ENCODE peak calls at places on chromosomes 12 and 14, in four cellular contexts. One of them, this sample, is unnamed.

GRCh38 chr12:104187446-104188155 is 28.0 kb upstream of the TXNRD1 start:
- DNase-seq in A549: no peak
- DNase-seq in dorsolateral prefrontal cortex: no peak
- DNase-seq in retinal pigment epithelial cell: no peak
- DNase-seq in this sample: no peak

GRCh38 chr12:69196302-69197288 is 42.8 kb upstream of the CPSF6 start:
- DNase-seq in A549: no peak
- DNase-seq in dorsolateral prefrontal cortex: no peak
- DNase-seq in retinal pigment epithelial cell: no peak
- DNase-seq in this sample: no peak

GRCh38 chr14:74324945-74325361 is 22.2 kb upstream of the ABCD4 start:
- DNase-seq in A549: peak
- DNase-seq in dorsolateral prefrontal cortex: no peak
- DNase-seq in retinal pigment epithelial cell: no peak
- DNase-seq in this sample: peak

GRCh38 chr14:105582639-105583038 is 56.3 kb downstream of the TMEM121 start:
- DNase-seq in A549: no peak
- DNase-seq in dorsolateral prefrontal cortex: no peak
- DNase-seq in retinal pigment epithelial cell: no peak
- DNase-seq in this sample: no peak

GRCh38 chr12:124695861-124696260 is 128.4 kb upstream of the NCOR2 start:
- DNase-seq in A549: no peak
- DNase-seq in dorsolateral prefrontal cortex: no peak
- DNase-seq in retinal pigment epithelial cell: no peak
- DNase-seq in this sample: no peak

GRCh38 chr12:42145197-42145549 is 499 bp upstream of the GXYLT1 start:
- DNase-seq in A549: no peak
- DNase-seq in dorsolateral prefrontal cortex: no peak
- DNase-seq in retinal pigment epithelial cell: no peak
- DNase-seq in this sample: no peak

GRCh38 chr12:101172316-101172715 is 37.7 kb downstream of the SLC5A8 start:
- DNase-seq in A549: no peak
- DNase-seq in dorsolateral prefrontal cortex: no peak
- DNase-seq in retinal pigment epithelial cell: no peak
- DNase-seq in this sample: no peak

GRCh38 chr14:102575479-102576428 is 16.7 kb upstream of the RCOR1 start:
- DNase-seq in A549: no peak
- DNase-seq in dorsolateral prefrontal cortex: no peak
- DNase-seq in retinal pigment epithelial cell: no peak
- DNase-seq in this sample: no peak

GRCh38 chr12:117046425-117046824 is 52.8 kb downstream of the TESC start:
- DNase-seq in A549: no peak
- DNase-seq in dorsolateral prefrontal cortex: no peak
- DNase-seq in retinal pigment epithelial cell: no peak
- DNase-seq in this sample: no peak

GRCh38 chr12:75891072-75891471 is 140.5 kb downstream of the PHLDA1 start:
- DNase-seq in A549: no peak
- DNase-seq in dorsolateral prefrontal cortex: no peak
- DNase-seq in retinal pigment epithelial cell: no peak
- DNase-seq in this sample: no peak

GRCh38 chr12:112741106-112741505 is 50.4 kb upstream of the RPH3A start:
- DNase-seq in A549: no peak
- DNase-seq in dorsolateral prefrontal cortex: no peak
- DNase-seq in retinal pigment epithelial cell: no peak
- DNase-seq in this sample: no peak

GRCh38 chr12:132955933-132956725 is at the start of gene ZNF605:
- DNase-seq in A549: peak
- DNase-seq in dorsolateral prefrontal cortex: peak
- DNase-seq in retinal pigment epithelial cell: peak
- DNase-seq in this sample: peak
- H3K4me3 ChIP-seq in A549: peak
- H3K4me3 ChIP-seq in dorsolateral prefrontal cortex: peak
- H3K4me3 ChIP-seq in retinal pigment epithelial cell: peak
- H3K4me3 ChIP-seq in this sample: peak

DNA sequence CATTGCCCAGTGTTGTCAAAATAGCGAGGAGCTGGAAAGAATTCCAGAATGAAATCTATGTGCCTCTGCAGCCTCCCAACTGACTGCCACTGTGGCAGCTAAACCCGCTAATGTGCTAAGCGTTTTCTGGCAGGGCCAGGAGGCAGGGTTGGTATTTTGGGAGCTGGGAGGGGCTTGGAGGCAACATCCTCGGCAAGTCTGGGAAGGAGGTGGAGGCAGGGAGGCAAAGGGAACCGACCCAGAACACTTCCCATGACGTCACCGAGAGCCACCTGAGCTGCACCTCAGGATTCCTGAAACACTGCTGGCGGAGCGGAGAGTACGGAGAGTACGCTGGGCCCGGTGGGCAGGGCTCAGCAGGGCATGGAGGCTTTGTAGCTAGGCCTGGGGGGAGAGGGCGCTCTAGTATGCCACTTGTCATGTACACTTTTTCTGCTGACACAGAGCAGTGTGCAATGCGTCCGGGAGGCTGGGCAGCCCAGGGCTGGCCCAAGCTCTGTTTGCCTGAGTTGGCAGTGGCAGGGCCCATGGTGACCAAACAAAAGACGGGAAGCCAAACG is 81.5 kb downstream of the DPF3 start:
- DNase-seq in A549: no peak
- DNase-seq in dorsolateral prefrontal cortex: peak
- DNase-seq in retinal pigment epithelial cell: no peak
- DNase-seq in this sample: no peak
- TF ChIP-seq CTCF in A549: no peak
- TF ChIP-seq CTCF in dorsolateral prefrontal cortex: peak
- TF ChIP-seq CTCF in retinal pigment epithelial cell: no peak
- TF ChIP-seq CTCF in this sample: no peak

GRCh38 chr12:6961695-6962284 is 8.7 kb downstream of the PHB2 start:
- DNase-seq in A549: peak
- DNase-seq in dorsolateral prefrontal cortex: no peak
- DNase-seq in retinal pigment epithelial cell: no peak
- DNase-seq in this sample: no peak

GRCh38 chr12:6963741-6964446 is 6.6 kb downstream of the PHB2 start:
- DNase-seq in A549: no peak
- DNase-seq in dorsolateral prefrontal cortex: no peak
- DNase-seq in retinal pigment epithelial cell: no peak
- DNase-seq in this sample: no peak

GRCh38 chr12:6963016-6963731 is 7.3 kb downstream of the PHB2 start:
- DNase-seq in A549: no peak
- DNase-seq in dorsolateral prefrontal cortex: no peak
- DNase-seq in retinal pigment epithelial cell: no peak
- DNase-seq in this sample: no peak

GRCh38 chr12:6961278-6961694 is 9.2 kb downstream of the PHB2 start:
- DNase-seq in A549: no peak
- DNase-seq in dorsolateral prefrontal cortex: no peak
- DNase-seq in retinal pigment epithelial cell: no peak
- DNase-seq in this sample: no peak

DNA sequence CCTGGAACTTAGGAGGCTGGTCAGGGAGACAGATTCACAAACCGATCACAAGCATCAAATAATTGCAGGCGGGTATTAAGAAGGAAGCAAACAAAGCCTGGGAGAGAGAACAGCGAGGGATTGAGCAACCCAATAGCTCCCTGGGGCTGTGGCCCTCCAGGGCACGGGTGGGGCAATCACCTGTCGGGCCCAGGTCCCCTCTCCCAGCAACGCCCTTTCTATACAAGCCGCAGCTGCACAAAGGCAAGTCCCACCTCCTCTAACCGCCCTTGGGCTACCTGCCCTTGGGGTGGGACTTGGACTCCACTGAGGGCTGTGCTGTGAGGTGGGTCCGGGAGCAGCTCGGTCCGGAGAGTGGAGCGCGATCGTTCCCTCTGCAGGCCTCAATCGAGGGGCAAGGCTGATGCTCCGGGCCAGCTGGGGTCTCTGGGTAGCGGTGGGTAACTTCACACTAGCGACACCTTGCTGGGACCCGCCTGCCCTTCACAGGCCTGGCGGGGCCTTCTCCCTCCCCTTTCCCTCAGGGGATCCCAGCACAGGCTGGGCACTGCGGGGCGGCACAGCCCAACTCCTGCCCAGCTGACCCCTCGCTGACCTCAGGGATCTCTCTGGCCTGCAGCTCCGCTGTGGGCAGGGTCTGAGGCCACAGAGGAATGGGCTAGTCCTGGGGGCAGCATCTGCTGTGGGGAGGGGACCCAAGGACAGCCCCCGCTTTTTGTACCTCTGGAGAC is 8.0 kb downstream of the PHB2 start:
- DNase-seq in A549: no peak
- DNase-seq in dorsolateral prefrontal cortex: no peak
- DNase-seq in retinal pigment epithelial cell: no peak
- DNase-seq in this sample: no peak
- H3K4me3 ChIP-seq in A549: no peak
- H3K4me3 ChIP-seq in dorsolateral prefrontal cortex: no peak
- H3K4me3 ChIP-seq in retinal pigment epithelial cell: no peak
- H3K4me3 ChIP-seq in this sample: no peak

GRCh38 chr12:39692258-39692853 is 72.8 kb upstream of the ABCD2 start:
- DNase-seq in A549: no peak
- DNase-seq in dorsolateral prefrontal cortex: no peak
- DNase-seq in retinal pigment epithelial cell: no peak
- DNase-seq in this sample: peak
- TF ChIP-seq CTCF in A549: peak
- TF ChIP-seq CTCF in dorsolateral prefrontal cortex: peak
- TF ChIP-seq CTCF in retinal pigment epithelial cell: no peak
- TF ChIP-seq CTCF in this sample: no peak

GRCh38 chr14:90499121-90499520 is 102.3 kb downstream of the CALM1 start:
- DNase-seq in A549: no peak
- DNase-seq in dorsolateral prefrontal cortex: peak
- DNase-seq in retinal pigment epithelial cell: no peak
- DNase-seq in this sample: no peak
- H3K4me3 ChIP-seq in A549: no peak
- H3K4me3 ChIP-seq in dorsolateral prefrontal cortex: no peak
- H3K4me3 ChIP-seq in retinal pigment epithelial cell: no peak
- H3K4me3 ChIP-seq in this sample: no peak

GRCh38 chr12:113940929-113941486 is 25.1 kb downstream of the RBM19 start:
- DNase-seq in A549: no peak
- DNase-seq in dorsolateral prefrontal cortex: no peak
- DNase-seq in retinal pigment epithelial cell: no peak
- DNase-seq in this sample: no peak

GRCh38 chr12:113942209-113942608 is 23.9 kb downstream of the RBM19 start:
- DNase-seq in A549: no peak
- DNase-seq in dorsolateral prefrontal cortex: no peak
- DNase-seq in retinal pigment epithelial cell: no peak
- DNase-seq in this sample: no peak

GRCh38 chr12:113939867-113940266 is 26.3 kb downstream of the RBM19 start:
- DNase-seq in A549: no peak
- DNase-seq in dorsolateral prefrontal cortex: no peak
- DNase-seq in retinal pigment epithelial cell: no peak
- DNase-seq in this sample: no peak

GRCh38 chr12:113938471-113938870 is 27.7 kb downstream of the RBM19 start:
- DNase-seq in A549: no peak
- DNase-seq in dorsolateral prefrontal cortex: no peak
- DNase-seq in retinal pigment epithelial cell: no peak
- DNase-seq in this sample: no peak

GRCh38 chr12:113940357-113940756 is 25.8 kb downstream of the RBM19 start:
- DNase-seq in A549: no peak
- DNase-seq in dorsolateral prefrontal cortex: no peak
- DNase-seq in retinal pigment epithelial cell: no peak
- DNase-seq in this sample: no peak
- TF ChIP-seq CTCF in A549: no peak
- TF ChIP-seq CTCF in dorsolateral prefrontal cortex: no peak
- TF ChIP-seq CTCF in retinal pigment epithelial cell: no peak
- TF ChIP-seq CTCF in this sample: no peak

DNA sequence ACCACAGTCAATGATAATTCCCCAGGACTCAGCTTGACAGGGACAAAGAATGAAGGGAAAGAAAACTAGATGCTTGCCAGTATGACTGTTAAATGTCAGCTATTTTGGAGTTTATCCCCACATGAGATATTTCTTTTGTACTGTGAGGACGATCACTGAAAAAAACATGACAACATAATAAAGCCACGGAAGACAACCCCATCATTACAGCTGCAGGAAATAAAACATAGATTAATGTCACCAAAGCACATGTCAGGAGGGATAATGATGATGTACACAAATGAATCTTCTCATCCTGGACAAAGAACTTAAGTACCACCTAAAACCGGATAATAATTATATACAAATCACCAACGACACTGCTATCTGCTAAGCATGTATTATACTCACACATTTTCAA is 84.6 kb upstream of the GRIP1 start:
- DNase-seq in A549: no peak
- DNase-seq in dorsolateral prefrontal cortex: no peak
- DNase-seq in retinal pigment epithelial cell: no peak
- DNase-seq in this sample: no peak
- H3K4me3 ChIP-seq in A549: no peak
- H3K4me3 ChIP-seq in dorsolateral prefrontal cortex: no peak
- H3K4me3 ChIP-seq in retinal pigment epithelial cell: no peak
- H3K4me3 ChIP-seq in this sample: no peak

GRCh38 chr14:22220427-22220826 is 368.6 kb downstream of the DAD1 start:
- DNase-seq in A549: no peak
- DNase-seq in dorsolateral prefrontal cortex: no peak
- DNase-seq in retinal pigment epithelial cell: no peak
- DNase-seq in this sample: peak
- TF ChIP-seq CTCF in A549: no peak
- TF ChIP-seq CTCF in dorsolateral prefrontal cortex: no peak
- TF ChIP-seq CTCF in retinal pigment epithelial cell: peak
- TF ChIP-seq CTCF in this sample: no peak

GRCh38 chr14:76268700-76269099 is 107.2 kb upstream of the ESRRB start:
- DNase-seq in A549: no peak
- DNase-seq in dorsolateral prefrontal cortex: no peak
- DNase-seq in retinal pigment epithelial cell: no peak
- DNase-seq in this sample: no peak
- H3K4me3 ChIP-seq in A549: no peak
- H3K4me3 ChIP-seq in dorsolateral prefrontal cortex: no peak
- H3K4me3 ChIP-seq in retinal pigment epithelial cell: no peak
- H3K4me3 ChIP-seq in this sample: no peak